ENCODE peak calls at places on chromosomes 2 and 18, in nine cellular contexts. A is uterus, C is psoas muscle, F is heart left ventricle, O is cardiac muscle cell, S is upper lobe of right lung, D is tibial nerve, H is pancreas, N is fibroblast of lung. V is an unnamed sample.

GRCh38 chr18:48875942-48876511 is 74.7 kb downstream of the SMAD7 start:
- DNase-seq in A (no peak), C (no peak), F (no peak), O (no peak), S (peak), D (no peak), H (no peak), N (peak), V (no peak)

GRCh38 chr18:61735564-61736102 is 157.2 kb downstream of the RNF152 start:
- DNase-seq in A (no peak), C (no peak), F (no peak), O (no peak), S (no peak), D (no peak), H (peak), N (no peak), V (no peak)

GRCh38 chr2:100262555-100263320 is 59.6 kb downstream of the LONRF2 start:
- DNase-seq in A (peak), C (peak), F (peak), O (peak), S (peak), D (peak), H (peak), N (peak), V (no peak)

GRCh38 chr18:78742346-78742745 is 237.3 kb upstream of the SALL3 start:
- DNase-seq in A (peak), C (no peak), F (no peak), O (no peak), S (no peak), D (no peak), H (no peak), N (no peak), V (peak)

GRCh38 chr18:37578886-37579513 is 13.4 kb upstream of the CELF4 start:
- DNase-seq in A (no peak), C (no peak), F (no peak), O (peak), S (no peak), D (no peak), H (peak), N (no peak), V (no peak)

GRCh38 chr2:12819098-12819465 is 102.3 kb downstream of the TRIB2 start:
- DNase-seq in A (peak), C (peak), F (peak), O (peak), S (no peak), D (peak), H (peak), N (peak), V (peak)

GRCh38 chr2:38187416-38188127 is 111.6 kb upstream of the CYP1B1 start:
- DNase-seq in A (peak), C (peak), F (peak), O (peak), S (peak), D (peak), H (peak), N (peak), V (peak)

GRCh38 chr2:200985806-200986205 is 22.3 kb upstream of the ORC2 start:
- DNase-seq in A (no peak), C (no peak), F (no peak), O (peak), S (no peak), D (no peak), H (no peak), N (peak), V (no peak)

GRCh38 chr2:174145827-174146226 is 102.5 kb downstream of the OLA1 start:
- DNase-seq in A (no peak), C (no peak), F (no peak), O (peak), S (no peak), D (no peak), H (no peak), N (no peak), V (no peak)

GRCh38 chr18:54740146-54740844 is 88.0 kb upstream of the RAB27B start:
- DNase-seq in A (no peak), C (no peak), F (no peak), O (peak), S (no peak), D (no peak), H (no peak), N (peak), V (no peak)

GRCh38 chr2:227010433-227010832 is 153.6 kb downstream of the COL4A4 start:
- DNase-seq in A (no peak), C (no peak), F (no peak), O (peak), S (no peak), D (no peak), H (no peak), N (peak), V (no peak)

GRCh38 chr2:38301340-38301968 is 75.6 kb downstream of the ATL2 start:
- DNase-seq in A (no peak), C (peak), F (no peak), O (no peak), S (no peak), D (no peak), H (no peak), N (no peak), V (no peak)

GRCh38 chr18:21335927-21336488 is 94.0 kb downstream of the GREB1L start:
- DNase-seq in A (no peak), C (no peak), F (no peak), O (no peak), S (no peak), D (no peak), H (no peak), N (no peak), V (no peak)

GRCh38 chr18:41703744-41704530 is 251.1 kb upstream of the PIK3C3 start:
- DNase-seq in A (no peak), C (no peak), F (no peak), O (peak), S (no peak), D (no peak), H (no peak), N (peak), V (no peak)

GRCh38 chr2:121088251-121089004 is 196.6 kb downstream of the TFCP2L1 start:
- DNase-seq in A (peak), C (peak), F (peak), O (peak), S (no peak), D (peak), H (no peak), N (no peak), V (no peak)

GRCh38 chr2:159226059-159226461 is 60.4 kb downstream of the WDSUB1 start:
- DNase-seq in A (no peak), C (no peak), F (no peak), O (peak), S (no peak), D (no peak), H (no peak), N (peak), V (no peak)

GRCh38 chr2:38147333-38148121 is 71.6 kb upstream of the CYP1B1 start:
- DNase-seq in A (no peak), C (no peak), F (no peak), O (peak), S (no peak), D (no peak), H (no peak), N (peak), V (no peak)

GRCh38 chr18:76764296-76764901 is 58.0 kb upstream of the ZNF236 start:
- DNase-seq in A (no peak), C (no peak), F (no peak), O (no peak), S (no peak), D (no peak), H (no peak), N (no peak), V (no peak)

GRCh38 chr18:49747876-49748275 is 65.5 kb downstream of the ACAA2 start:
- DNase-seq in A (no peak), C (no peak), F (no peak), O (peak), S (peak), D (no peak), H (no peak), N (peak), V (no peak)

GRCh38 chr18:7158201-7158600 is 40.6 kb upstream of the LAMA1 start:
- DNase-seq in A (no peak), C (no peak), F (no peak), O (peak), S (no peak), D (no peak), H (no peak), N (peak), V (no peak)

GRCh38 chr2:46239847-46240181 is 57.4 kb upstream of the EPAS1 start:
- DNase-seq in A (no peak), C (no peak), F (no peak), O (no peak), S (no peak), D (no peak), H (no peak), N (no peak), V (peak)

GRCh38 chr2:163553601-163554000 is 182.2 kb downstream of the FIGN start:
- DNase-seq in A (no peak), C (no peak), F (no peak), O (no peak), S (no peak), D (no peak), H (no peak), N (peak), V (no peak)

GRCh38 chr18:35158728-35159443 is 81.9 kb upstream of the ZNF397 start:
- DNase-seq in A (no peak), C (no peak), F (no peak), O (no peak), S (no peak), D (no peak), H (no peak), N (no peak), V (peak)

GRCh38 chr2:64196986-64197385 is 52.8 kb upstream of the PELI1 start:
- DNase-seq in A (no peak), C (no peak), F (no peak), O (no peak), S (no peak), D (no peak), H (no peak), N (no peak), V (no peak)

GRCh38 chr2:155310589-155310988 is 612.1 kb downstream of the KCNJ3 start:
- DNase-seq in A (no peak), C (no peak), F (no peak), O (peak), S (no peak), D (no peak), H (no peak), N (peak), V (no peak)

GRCh38 chr2:19576411-19576810 is 218.0 kb upstream of the OSR1 start:
- DNase-seq in A (no peak), C (no peak), F (no peak), O (no peak), S (no peak), D (no peak), H (no peak), N (no peak), V (no peak)

GRCh38 chr2:88038263-88039105 is 17.1 kb downstream of the KRCC1 start:
- DNase-seq in A (no peak), C (no peak), F (no peak), O (peak), S (no peak), D (no peak), H (no peak), N (peak), V (no peak)

GRCh38 chr18:11114653-11115052 is 34.7 kb downstream of the PIEZO2 start:
- DNase-seq in A (no peak), C (no peak), F (no peak), O (peak), S (no peak), D (no peak), H (no peak), N (peak), V (no peak)

GRCh38 chr18:25168011-25168410 is 184.0 kb downstream of the ZNF521 start:
- DNase-seq in A (no peak), C (no peak), F (no peak), O (no peak), S (no peak), D (no peak), H (no peak), N (no peak), V (no peak)

GRCh38 chr2:153645640-153646039 is 167.1 kb upstream of the RPRM start:
- DNase-seq in A (no peak), C (no peak), F (no peak), O (no peak), S (no peak), D (no peak), H (no peak), N (no peak), V (no peak)

GRCh38 chr2:219058541-219059374 is 2.0 kb downstream of the IHH start:
- DNase-seq in A (no peak), C (peak), F (peak), O (peak), S (peak), D (no peak), H (peak), N (peak), V (peak)

GRCh38 chr18:38368886-38369285 is 803.3 kb upstream of the CELF4 start:
- DNase-seq in A (no peak), C (no peak), F (no peak), O (no peak), S (no peak), D (no peak), H (no peak), N (no peak), V (no peak)

GRCh38 chr2:101574622-101575021 is 99.7 kb upstream of the RFX8 start:
- DNase-seq in A (no peak), C (no peak), F (no peak), O (no peak), S (no peak), D (no peak), H (no peak), N (no peak), V (no peak)

GRCh38 chr2:120498576-120499394 is 152.8 kb downstream of the INHBB start:
- DNase-seq in A (no peak), C (no peak), F (no peak), O (no peak), S (peak), D (no peak), H (no peak), N (no peak), V (peak)

GRCh38 chr18:4207383-4207782 is 247.7 kb downstream of the DLGAP1 start:
- DNase-seq in A (no peak), C (no peak), F (no peak), O (no peak), S (no peak), D (no peak), H (no peak), N (no peak), V (no peak)

GRCh38 chr18:9615280-9615797 is 980 bp upstream of the PPP4R1 start:
- DNase-seq in A (no peak), C (no peak), F (no peak), O (no peak), S (no peak), D (no peak), H (no peak), N (no peak), V (no peak)

GRCh38 chr18:21853972-21854563 is 113.5 kb downstream of the MIB1 start:
- DNase-seq in A (no peak), C (no peak), F (no peak), O (peak), S (no peak), D (no peak), H (no peak), N (no peak), V (no peak)

GRCh38 chr2:133532919-133533318 is 35.3 kb downstream of the NCKAP5 start:
- DNase-seq in A (no peak), C (no peak), F (no peak), O (peak), S (no peak), D (no peak), H (no peak), N (peak), V (no peak)

GRCh38 chr2:111688501-111688900 is 195.5 kb downstream of the ANAPC1 start:
- DNase-seq in A (no peak), C (no peak), F (no peak), O (no peak), S (no peak), D (no peak), H (no peak), N (no peak), V (no peak)

GRCh38 chr2:64212801-64213321 is 68.6 kb upstream of the PELI1 start:
- DNase-seq in A (no peak), C (no peak), F (no peak), O (peak), S (no peak), D (no peak), H (no peak), N (peak), V (no peak)

GRCh38 chr2:48779019-48779418 is 23.5 kb upstream of the LHCGR start:
- DNase-seq in A (no peak), C (no peak), F (no peak), O (no peak), S (no peak), D (no peak), H (no peak), N (no peak), V (no peak)

GRCh38 chr2:48781366-48781765 is 25.8 kb upstream of the LHCGR start:
- DNase-seq in A (no peak), C (no peak), F (no peak), O (no peak), S (no peak), D (no peak), H (no peak), N (no peak), V (no peak)
- H3K27ac ChIP-seq in A (no peak), C (no peak), F (no peak), O (no peak), S (no peak), D (no peak), H (no peak), N (no peak), V (no peak)

GRCh38 chr18:5853253-5853652 is 42.1 kb downstream of the TMEM200C start:
- DNase-seq in A (no peak), C (no peak), F (no peak), O (no peak), S (no peak), D (no peak), H (no peak), N (no peak), V (no peak)

DNA sequence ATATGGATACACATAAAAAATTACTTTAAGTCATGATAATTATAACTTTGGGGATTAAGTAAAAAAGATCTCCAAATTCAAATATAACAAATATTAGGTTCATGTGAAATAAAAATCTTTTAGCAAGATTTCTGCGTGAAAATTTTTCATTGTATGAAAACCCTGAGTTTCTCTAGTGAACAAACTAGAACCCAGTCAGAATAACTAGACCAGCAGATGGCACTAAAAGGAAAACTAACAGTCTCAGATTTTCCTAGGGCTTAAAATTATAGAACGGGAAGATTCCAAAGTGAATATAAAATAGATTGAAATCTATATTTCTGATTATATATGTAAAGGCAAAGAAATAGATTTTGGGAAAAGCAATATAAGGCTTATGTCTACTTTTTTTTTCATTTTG is 43.3 kb downstream of the TMEM200C start:
- DNase-seq in A (no peak), C (no peak), F (no peak), O (no peak), S (no peak), D (no peak), H (no peak), N (no peak), V (no peak)
- TF ChIP-seq CTCF in A (no peak), C (no peak), F (no peak), O (no peak), S (peak), D (no peak), H (no peak), N (no peak), V (no peak)

GRCh38 chr2:181052523-181052891 is 72.1 kb downstream of the UBE2E3 start:
- DNase-seq in A (no peak), C (no peak), F (no peak), O (no peak), S (no peak), D (no peak), H (no peak), N (no peak), V (no peak)
- H3K27ac ChIP-seq in A (no peak), C (no peak), F (no peak), O (no peak), S (no peak), D (no peak), H (no peak), N (no peak), V (no peak)

DNA sequence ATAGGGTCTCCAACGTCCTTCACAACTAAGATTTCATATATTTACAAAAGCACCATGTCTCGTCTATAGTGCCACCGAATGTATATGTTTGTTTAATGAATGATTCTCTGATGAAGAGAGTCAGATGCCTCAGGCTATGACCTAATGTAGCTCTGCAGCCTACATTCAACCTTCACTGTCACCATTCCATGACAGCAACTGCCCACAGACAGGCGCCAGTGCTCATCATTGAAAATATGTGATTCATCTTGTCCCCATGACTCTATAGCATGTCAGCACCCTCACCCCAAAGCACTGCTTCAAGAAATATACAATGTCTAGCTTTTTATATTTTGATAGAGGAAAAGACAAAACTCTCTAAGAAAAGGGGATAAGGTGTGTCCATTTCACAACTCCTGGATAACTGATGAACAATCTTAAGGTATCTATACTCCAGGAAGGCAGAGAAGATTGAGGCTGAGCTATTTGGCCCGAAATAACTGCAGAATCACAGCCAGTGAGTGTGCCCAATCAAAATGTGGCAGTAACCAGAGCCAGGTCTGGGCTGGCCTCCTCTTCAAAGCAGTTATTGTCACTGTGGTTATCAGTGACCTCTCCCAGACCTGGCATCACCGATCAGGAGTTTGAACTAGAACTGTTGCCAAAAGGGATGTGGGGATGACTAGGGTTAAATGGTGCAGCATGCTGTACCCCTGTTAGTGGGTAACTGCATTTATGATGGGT is 246.6 kb downstream of the SETBP1 start:
- DNase-seq in A (no peak), C (no peak), F (no peak), O (no peak), S (no peak), D (no peak), H (no peak), N (no peak), V (no peak)
- TF ChIP-seq CTCF in A (no peak), C (no peak), F (no peak), O (no peak), S (no peak), D (no peak), H (no peak), N (no peak), V (no peak)

DNA sequence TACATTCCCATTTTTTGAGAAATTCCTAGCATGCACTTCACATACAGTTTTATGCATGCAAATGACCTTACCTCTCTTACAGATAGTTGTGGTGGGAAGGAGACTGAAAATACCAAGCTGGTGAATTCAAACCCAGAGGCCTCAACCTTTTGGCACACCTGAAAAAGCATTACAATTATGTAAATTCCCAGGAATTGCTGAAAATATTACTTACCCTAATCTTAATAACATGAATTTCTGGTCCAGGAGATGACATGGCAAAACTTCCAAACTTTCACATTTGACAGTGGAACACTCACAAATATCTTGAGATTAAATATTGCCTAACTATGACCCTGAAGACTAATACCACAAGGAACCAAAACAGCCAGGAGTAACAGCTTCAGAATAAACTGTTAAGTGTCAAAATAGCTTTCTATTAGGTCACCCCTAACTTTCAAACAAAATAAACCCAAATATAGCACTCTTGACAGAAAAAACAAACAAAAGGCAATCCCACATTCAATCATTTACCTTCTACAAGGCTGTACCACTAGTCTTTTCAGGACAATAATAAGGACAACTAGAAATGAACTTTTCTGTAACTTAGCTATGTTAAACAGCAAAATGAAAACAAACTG is 10.9 kb upstream of the PEX13 start:
- DNase-seq in A (no peak), C (no peak), F (no peak), O (no peak), S (no peak), D (no peak), H (no peak), N (no peak), V (no peak)
- H3K27ac ChIP-seq in A (no peak), C (no peak), F (no peak), O (no peak), S (no peak), D (no peak), H (peak), N (no peak), V (no peak)

GRCh38 chr2:225177098-225177497 is 134.8 kb upstream of the DOCK10 start:
- DNase-seq in A (no peak), C (no peak), F (no peak), O (peak), S (no peak), D (no peak), H (no peak), N (peak), V (no peak)
- TF ChIP-seq CTCF in A (no peak), C (no peak), F (no peak), O (no peak), S (no peak), D (no peak), H (no peak), N (no peak), V (no peak)

V was measured in Peyer's patch.